ENCODE peak calls at places on chromosomes 5 and 9, in ten cellular contexts. H is activated naive CD4-positive, alpha-beta T cell treated with anti-CD3 and anti-CD28 coated beads, Interleukin-2, amount 50 U/mL, for 72 hours; N is right cardiac atrium; O is stimulated activated naive CD8-positive, alpha-beta T cell treated with anti-CD3 and anti-CD28 coated beads, Interleukin-15, amount 100 ng/mL, for 72 hours; X is activated CD8-positive, alpha-beta T cell treated with anti-CD3 and anti-CD28 coated beads for 36 hours; B is HCT116; U is upper lobe of left lung; E is upper lobe of right lung; J is CD8-positive, alpha-beta T cell; K is CD4-positive, alpha-beta T cell. I is an unnamed sample.

GRCh38 chr5:24492231-24492630 is 152.5 kb downstream of the CDH10 start:
- ATAC-seq in E (no peak), H (no peak), U (no peak), X (no peak), O (no peak), J (no peak), N (no peak), K (no peak), B (no peak), I (no peak)

GRCh38 chr9:87324613-87325194 is 173.0 kb upstream of the DAPK1 start:
- ATAC-seq in H (no peak), N (peak; percentile 71), X (no peak), B (peak; percentile 83), J (peak; percentile 42), O (no peak), E (peak; percentile 87), U (peak; percentile 83), K (no peak), I (peak; percentile 84)

GRCh38 chr5:150641006-150641570 is 628 bp downstream of the SYNPO start:
- ATAC-seq in B (no peak), X (no peak), N (peak; percentile 78), U (peak; percentile 2), K (no peak), J (no peak), H (no peak), O (no peak), E (peak; percentile 48), I (peak; percentile 0)

GRCh38 chr9:126667190-126668055 is 53.7 kb downstream of the LMX1B start:
- ATAC-seq in O (no peak), U (no peak), H (no peak), B (peak; percentile 20), X (no peak), N (no peak), K (no peak), E (no peak), J (no peak), I (peak; percentile 22)

GRCh38 chr9:14961372-14962068 is 51.3 kb upstream of the FREM1 start:
- ATAC-seq in N (no peak), X (no peak), U (no peak), H (no peak), K (no peak), E (no peak), J (no peak), B (peak; percentile 40), O (peak; percentile 21), I (no peak)

GRCh38 chr9:4519604-4520003 is 29.3 kb downstream of the SLC1A1 start:
- ATAC-seq in N (no peak), O (peak; percentile 93), B (no peak), E (no peak), H (peak; percentile 99), U (no peak), X (peak; percentile 89), K (no peak), J (peak; percentile 38), I (no peak)

GRCh38 chr9:12680341-12680740 is 12.8 kb upstream of the TYRP1 start:
- ATAC-seq in B (no peak), H (no peak), U (no peak), O (no peak), N (no peak), J (no peak), E (no peak), X (no peak), K (no peak), I (peak; percentile 54)

GRCh38 chr5:142597546-142598337 is 88.1 kb downstream of the FGF1 start:
- ATAC-seq in J (no peak), E (no peak), N (no peak), U (no peak), X (peak; percentile 61), O (no peak), H (peak; percentile 50), B (peak; percentile 86), K (no peak), I (peak; percentile 94)

GRCh38 chr5:76737131-76737556 is 21.2 kb downstream of the F2R start:
- ATAC-seq in E (no peak), O (peak; percentile 41), J (no peak), N (no peak), X (no peak), U (no peak), K (no peak), B (no peak), H (no peak), I (peak; percentile 1)

GRCh38 chr5:88542786-88543185 is 274.1 kb upstream of the TMEM161B start:
- ATAC-seq in N (no peak), H (no peak), O (no peak), J (no peak), B (no peak), U (no peak), X (no peak), K (no peak), E (no peak), I (no peak)

GRCh38 chr9:70161414-70161732 is 97.4 kb upstream of the SMC5 start:
- ATAC-seq in N (no peak), H (no peak), K (no peak), E (no peak), J (no peak), X (no peak), U (no peak), B (no peak), O (no peak), I (no peak)

GRCh38 chr5:14313986-14314690 is 171.0 kb downstream of the TRIO start:
- ATAC-seq in J (no peak), N (no peak), O (no peak), X (no peak), H (no peak), K (no peak), B (no peak), U (no peak), E (no peak), I (no peak)

GRCh38 chr9:93035821-93036351 is 22.6 kb upstream of the SUSD3 start:
- ATAC-seq in U (no peak), H (no peak), E (no peak), K (no peak), X (no peak), O (no peak), J (no peak), N (no peak), B (peak; percentile 24), I (no peak)

GRCh38 chr5:76341935-76342334 is 61.1 kb upstream of the IQGAP2 start:
- ATAC-seq in X (no peak), J (no peak), O (peak; percentile 39), E (peak; percentile 84), U (peak; percentile 74), K (no peak), N (no peak), H (no peak), B (no peak), I (no peak)

GRCh38 chr5:30918171-30918570 is 275.3 kb upstream of the CDH6 start:
- ATAC-seq in N (no peak), B (no peak), U (no peak), J (no peak), K (no peak), H (no peak), O (no peak), X (no peak), E (no peak), I (no peak)

GRCh38 chr5:57262533-57262932 is 88.7 kb downstream of the GPBP1 start:
- ATAC-seq in J (no peak), U (no peak), E (no peak), B (no peak), O (peak; percentile 64), K (no peak), X (peak; percentile 60), H (peak; percentile 52), N (no peak), I (no peak)

GRCh38 chr9:123998970-123999621 is 12.5 kb upstream of the LHX2 start:
- ATAC-seq in H (no peak), U (no peak), N (no peak), J (no peak), X (peak; percentile 16), B (peak; percentile 9), E (no peak), K (no peak), O (no peak), I (no peak)

GRCh38 chr9:91734371-91734981 is 215.6 kb downstream of the ROR2 start:
- ATAC-seq in O (no peak), N (peak; percentile 72), E (peak; percentile 77), K (peak; percentile 34), H (peak; percentile 20), B (peak; percentile 92), J (no peak), X (peak; percentile 69), U (peak; percentile 81), I (peak; percentile 90)

GRCh38 chr5:27144456-27144855 is 106.1 kb upstream of the CDH9 start:
- ATAC-seq in N (no peak), J (no peak), K (no peak), X (no peak), H (no peak), O (no peak), E (no peak), U (no peak), B (no peak), I (no peak)

GRCh38 chr9:116450378-116451139 is 236.5 kb upstream of the TRIM32 start:
- ATAC-seq in O (no peak), B (no peak), N (peak; percentile 38), X (no peak), E (peak; percentile 85), U (peak; percentile 28), K (no peak), H (no peak), J (no peak), I (peak; percentile 67)

GRCh38 chr5:137212471-137212870 is 286.7 kb downstream of the SPOCK1 start:
- ATAC-seq in E (no peak), J (no peak), N (no peak), B (no peak), K (no peak), U (no peak), X (no peak), O (no peak), H (no peak), I (no peak)

GRCh38 chr5:74240783-74241750 is 399.5 kb downstream of the ENC1 start:
- ATAC-seq in B (peak; percentile 42), O (peak; percentile 52), K (no peak), U (no peak), E (peak; percentile 58), N (peak; percentile 18), J (no peak), H (peak; percentile 93), X (no peak), I (no peak)

GRCh38 chr5:160452721-160453263 is 31.1 kb downstream of the PTTG1 start:
- ATAC-seq in K (no peak), N (no peak), H (no peak), X (no peak), J (no peak), B (no peak), U (peak; percentile 45), E (peak; percentile 77), O (no peak), I (no peak)

GRCh38 chr5:12679731-12680130 is 775.5 kb upstream of the CTNND2 start:
- ATAC-seq in O (no peak), X (no peak), N (no peak), J (no peak), H (no peak), U (no peak), E (no peak), B (no peak), K (no peak), I (no peak)

GRCh38 chr5:143376195-143376772 is 27.2 kb downstream of the NR3C1 start:
- ATAC-seq in N (no peak), J (no peak), O (no peak), K (no peak), U (no peak), B (no peak), E (no peak), H (no peak), X (no peak), I (no peak)

GRCh38 chr9:132390966-132391365 is 15.7 kb downstream of the TTF1 start:
- ATAC-seq in X (no peak), N (no peak), O (no peak), E (no peak), K (no peak), U (no peak), H (no peak), J (no peak), B (no peak), I (no peak)

GRCh38 chr9:23423999-23424398 is 402.0 kb downstream of the ELAVL2 start:
- ATAC-seq in X (no peak), N (no peak), J (no peak), U (no peak), K (no peak), B (no peak), H (no peak), E (no peak), O (no peak), I (no peak)

GRCh38 chr9:32738501-32739172 is 44.7 kb upstream of the TMEM215 start:
- ATAC-seq in U (no peak), B (peak; percentile 91), E (no peak), J (no peak), H (peak; percentile 75), X (peak; percentile 76), N (no peak), O (peak; percentile 54), K (no peak), I (no peak)